ENCODE peak calls at places on chromosomes 13 and 19, in six cellular contexts. One of them, this sample, is unnamed. For H3K4me1, the result is how much of the 10 kb centered on the place peaks cover.

GRCh38 chr13:32889986-32890565 is 126.1 kb upstream of the KL start:
- DNase-seq in pancreas: no peak
- DNase-seq in PC-9: peak
- DNase-seq in adrenal gland: no peak
- DNase-seq in GM23338: no peak
- DNase-seq in testis: no peak
- DNase-seq in this sample: no peak

GRCh38 chr19:38557205-38557799 is 60.5 kb downstream of the MAP4K1 start:
- DNase-seq in pancreas: no peak
- DNase-seq in PC-9: no peak
- DNase-seq in adrenal gland: no peak
- DNase-seq in GM23338: no peak
- DNase-seq in testis: no peak
- DNase-seq in this sample: no peak

GRCh38 chr13:111210488-111210887 is 95.4 kb downstream of the ARHGEF7 start:
- DNase-seq in pancreas: no peak
- DNase-seq in PC-9: peak
- DNase-seq in adrenal gland: peak
- DNase-seq in GM23338: no peak
- DNase-seq in testis: peak
- DNase-seq in this sample: no peak

GRCh38 chr13:109211616-109212015 is 574.8 kb downstream of the IRS2 start:
- DNase-seq in pancreas: no peak
- DNase-seq in PC-9: peak
- DNase-seq in adrenal gland: no peak
- DNase-seq in GM23338: no peak
- DNase-seq in testis: no peak
- DNase-seq in this sample: no peak

GRCh38 chr19:43455321-43456113 is 9.9 kb downstream of the LYPD3 start:
- DNase-seq in pancreas: no peak
- DNase-seq in PC-9: peak
- DNase-seq in adrenal gland: no peak
- DNase-seq in GM23338: no peak
- DNase-seq in testis: no peak
- DNase-seq in this sample: no peak

GRCh38 chr19:17333611-17334413 is 843 bp downstream of the ANO8 start:
- DNase-seq in pancreas: no peak
- DNase-seq in PC-9: peak
- DNase-seq in adrenal gland: peak
- DNase-seq in GM23338: peak
- DNase-seq in testis: no peak
- DNase-seq in this sample: no peak

GRCh38 chr19:19096641-19097627 is 33.1 kb downstream of the SLC25A42 start:
- DNase-seq in pancreas: no peak
- DNase-seq in PC-9: peak
- DNase-seq in adrenal gland: no peak
- DNase-seq in GM23338: no peak
- DNase-seq in testis: no peak
- DNase-seq in this sample: no peak

GRCh38 chr13:111031531-111031961 is 83.6 kb upstream of the ARHGEF7 start:
- DNase-seq in pancreas: no peak
- DNase-seq in PC-9: no peak
- DNase-seq in adrenal gland: peak
- DNase-seq in GM23338: no peak
- DNase-seq in testis: no peak
- DNase-seq in this sample: no peak

GRCh38 chr13:109647046-109647445 is 139.3 kb downstream of the IRS2 start:
- DNase-seq in pancreas: no peak
- DNase-seq in PC-9: peak
- DNase-seq in adrenal gland: no peak
- DNase-seq in GM23338: no peak
- DNase-seq in testis: no peak
- DNase-seq in this sample: no peak

GRCh38 chr13:104011505-104012270 is 945.5 kb upstream of the SLC10A2 start:
- DNase-seq in pancreas: peak
- DNase-seq in PC-9: no peak
- DNase-seq in adrenal gland: no peak
- DNase-seq in GM23338: peak
- DNase-seq in testis: peak
- DNase-seq in this sample: no peak

GRCh38 chr13:27826379-27827353 is 34.4 kb downstream of the GSX1 start:
- DNase-seq in pancreas: peak
- DNase-seq in PC-9: peak
- DNase-seq in adrenal gland: peak
- DNase-seq in GM23338: peak
- DNase-seq in testis: peak
- DNase-seq in this sample: peak

GRCh38 chr13:105037064-105037463 is 1498.4 kb downstream of the EFNB2 start:
- DNase-seq in pancreas: no peak
- DNase-seq in PC-9: no peak
- DNase-seq in adrenal gland: no peak
- DNase-seq in GM23338: no peak
- DNase-seq in testis: no peak
- DNase-seq in this sample: no peak

GRCh38 chr19:2587001-2587719 is 111.2 kb downstream of the GADD45B start:
- DNase-seq in pancreas: no peak
- DNase-seq in PC-9: no peak
- DNase-seq in adrenal gland: no peak
- DNase-seq in GM23338: peak
- DNase-seq in testis: no peak
- DNase-seq in this sample: no peak

GRCh38 chr19:19410553-19411550 is 5.4 kb downstream of the GATAD2A start:
- DNase-seq in pancreas: no peak
- DNase-seq in PC-9: no peak
- DNase-seq in adrenal gland: no peak
- DNase-seq in GM23338: no peak
- DNase-seq in testis: no peak
- DNase-seq in this sample: no peak

GRCh38 chr13:26041476-26041875 is 10.3 kb downstream of the SHISA2 start:
- DNase-seq in pancreas: no peak
- DNase-seq in PC-9: no peak
- DNase-seq in adrenal gland: no peak
- DNase-seq in GM23338: no peak
- DNase-seq in testis: no peak
- DNase-seq in this sample: peak

GRCh38 chr13:114110091-114110829 is 22.2 kb downstream of the RASA3 start:
- DNase-seq in pancreas: no peak
- DNase-seq in PC-9: no peak
- DNase-seq in adrenal gland: peak
- DNase-seq in GM23338: peak
- DNase-seq in testis: no peak
- DNase-seq in this sample: no peak

GRCh38 chr19:23792784-23793183 is 34.1 kb upstream of the ZNF681 start:
- DNase-seq in pancreas: no peak
- DNase-seq in PC-9: no peak
- DNase-seq in adrenal gland: no peak
- DNase-seq in GM23338: no peak
- DNase-seq in testis: no peak
- DNase-seq in this sample: no peak

GRCh38 chr19:48400018-48400742 is 6.7 kb downstream of the GRIN2D start:
- DNase-seq in pancreas: peak
- DNase-seq in PC-9: peak
- DNase-seq in adrenal gland: no peak
- DNase-seq in GM23338: peak
- DNase-seq in testis: peak
- DNase-seq in this sample: no peak

GRCh38 chr13:31134055-31134711 is 27.5 kb downstream of the HSPH1 start:
- DNase-seq in pancreas: no peak
- DNase-seq in PC-9: no peak
- DNase-seq in adrenal gland: no peak
- DNase-seq in GM23338: no peak
- DNase-seq in testis: no peak
- DNase-seq in this sample: no peak

GRCh38 chr13:49055021-49055420 is 79.3 kb downstream of the FNDC3A start:
- DNase-seq in pancreas: no peak
- DNase-seq in PC-9: no peak
- DNase-seq in adrenal gland: no peak
- DNase-seq in GM23338: no peak
- DNase-seq in testis: no peak
- DNase-seq in this sample: no peak

GRCh38 chr13:45439000-45439399 is 20.8 kb upstream of the SLC25A30 start:
- DNase-seq in pancreas: no peak
- DNase-seq in PC-9: no peak
- DNase-seq in adrenal gland: no peak
- DNase-seq in GM23338: no peak
- DNase-seq in testis: no peak
- DNase-seq in this sample: no peak

GRCh38 chr13:59898066-59898465 is 265.7 kb downstream of the DIAPH3 start:
- DNase-seq in pancreas: no peak
- DNase-seq in PC-9: no peak
- DNase-seq in adrenal gland: no peak
- DNase-seq in GM23338: no peak
- DNase-seq in testis: no peak
- DNase-seq in this sample: no peak

GRCh38 chr19:5908773-5909442 is 4.2 kb downstream of the VMAC start:
- DNase-seq in pancreas: peak
- DNase-seq in PC-9: no peak
- DNase-seq in adrenal gland: no peak
- DNase-seq in GM23338: no peak
- DNase-seq in testis: no peak
- DNase-seq in this sample: no peak
- H3K27ac ChIP-seq in pancreas: no peak
- H3K27ac ChIP-seq in PC-9: no peak
- H3K27ac ChIP-seq in adrenal gland: no peak
- H3K27ac ChIP-seq in GM23338: no peak
- H3K27ac ChIP-seq in testis: no peak
- H3K27ac ChIP-seq in this sample: no peak

GRCh38 chr13:99383511-99383921 is 76.3 kb upstream of the GPR183 start:
- DNase-seq in pancreas: no peak
- DNase-seq in PC-9: no peak
- DNase-seq in adrenal gland: no peak
- DNase-seq in GM23338: no peak
- DNase-seq in testis: no peak
- DNase-seq in this sample: peak

GRCh38 chr13:99380921-99381645 is 73.9 kb upstream of the GPR183 start:
- DNase-seq in pancreas: no peak
- DNase-seq in PC-9: no peak
- DNase-seq in adrenal gland: no peak
- DNase-seq in GM23338: no peak
- DNase-seq in testis: no peak
- DNase-seq in this sample: peak

GRCh38 chr13:99384468-99384867 is 77.3 kb upstream of the GPR183 start:
- DNase-seq in pancreas: no peak
- DNase-seq in PC-9: no peak
- DNase-seq in adrenal gland: no peak
- DNase-seq in GM23338: no peak
- DNase-seq in testis: no peak
- DNase-seq in this sample: no peak

GRCh38 chr13:99383946-99384345 is 76.7 kb upstream of the GPR183 start:
- DNase-seq in pancreas: no peak
- DNase-seq in PC-9: no peak
- DNase-seq in adrenal gland: no peak
- DNase-seq in GM23338: no peak
- DNase-seq in testis: no peak
- DNase-seq in this sample: no peak

GRCh38 chr13:99382428-99383133 is 75.4 kb upstream of the GPR183 start:
- DNase-seq in pancreas: no peak
- DNase-seq in PC-9: no peak
- DNase-seq in adrenal gland: no peak
- DNase-seq in GM23338: no peak
- DNase-seq in testis: no peak
- DNase-seq in this sample: peak
- H3K4me3 ChIP-seq in pancreas: no peak
- H3K4me3 ChIP-seq in PC-9: no peak
- H3K4me3 ChIP-seq in adrenal gland: no peak
- H3K4me3 ChIP-seq in GM23338: no peak
- H3K4me3 ChIP-seq in testis: no peak
- H3K4me3 ChIP-seq in this sample: no peak

GRCh38 chr19:5972355-5972731 is 5.6 kb downstream of the RANBP3 start:
- DNase-seq in pancreas: no peak
- DNase-seq in PC-9: no peak
- DNase-seq in adrenal gland: no peak
- DNase-seq in GM23338: no peak
- DNase-seq in testis: no peak
- DNase-seq in this sample: no peak
- H3K4me1 ChIP-seq in pancreas: half or more
- H3K4me1 ChIP-seq in PC-9: under half
- H3K4me1 ChIP-seq in adrenal gland: half or more
- H3K4me1 ChIP-seq in GM23338: under half
- H3K4me1 ChIP-seq in testis: under half
- H3K4me1 ChIP-seq in this sample: half or more

GRCh38 chr13:29902632-29903305 is 52.4 kb upstream of the UBL3 start:
- DNase-seq in pancreas: no peak
- DNase-seq in PC-9: no peak
- DNase-seq in adrenal gland: no peak
- DNase-seq in GM23338: no peak
- DNase-seq in testis: no peak
- DNase-seq in this sample: no peak
- H3K27ac ChIP-seq in pancreas: no peak
- H3K27ac ChIP-seq in PC-9: peak
- H3K27ac ChIP-seq in adrenal gland: no peak
- H3K27ac ChIP-seq in GM23338: no peak
- H3K27ac ChIP-seq in testis: no peak
- H3K27ac ChIP-seq in this sample: peak

GRCh38 chr19:55503447-55504251 is 15.4 kb downstream of the SSC5D start:
- DNase-seq in pancreas: peak
- DNase-seq in PC-9: peak
- DNase-seq in adrenal gland: peak
- DNase-seq in GM23338: peak
- DNase-seq in testis: peak
- DNase-seq in this sample: no peak

GRCh38 chr19:55504981-55505380 is 16.7 kb downstream of the SSC5D start:
- DNase-seq in pancreas: no peak
- DNase-seq in PC-9: no peak
- DNase-seq in adrenal gland: no peak
- DNase-seq in GM23338: no peak
- DNase-seq in testis: no peak
- DNase-seq in this sample: no peak

GRCh38 chr19:55500368-55500952 is 12.2 kb downstream of the SSC5D start:
- DNase-seq in pancreas: no peak
- DNase-seq in PC-9: no peak
- DNase-seq in adrenal gland: no peak
- DNase-seq in GM23338: no peak
- DNase-seq in testis: no peak
- DNase-seq in this sample: no peak

GRCh38 chr19:55502197-55502952 is 14.1 kb downstream of the SSC5D start:
- DNase-seq in pancreas: no peak
- DNase-seq in PC-9: no peak
- DNase-seq in adrenal gland: no peak
- DNase-seq in GM23338: no peak
- DNase-seq in testis: no peak
- DNase-seq in this sample: no peak

DNA sequence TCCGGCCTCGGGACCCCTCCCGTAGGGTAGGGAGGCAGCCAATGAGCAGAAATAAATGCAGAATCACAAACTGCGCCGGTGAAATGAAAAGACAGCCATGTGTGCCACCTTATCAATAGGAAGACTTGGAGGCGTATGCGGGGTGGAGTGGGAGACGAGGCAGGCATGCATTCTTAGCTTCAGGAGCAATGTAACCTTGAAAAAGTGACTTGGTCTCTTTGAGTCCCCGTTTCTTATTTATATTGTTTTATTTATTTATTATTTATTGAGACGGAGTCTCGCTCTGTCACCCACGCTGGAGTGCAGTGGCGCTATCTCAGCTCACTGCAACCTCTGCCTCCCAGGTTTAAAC is 16.0 kb downstream of the SSC5D start:
- DNase-seq in pancreas: no peak
- DNase-seq in PC-9: no peak
- DNase-seq in adrenal gland: no peak
- DNase-seq in GM23338: no peak
- DNase-seq in testis: no peak
- DNase-seq in this sample: no peak
- H3K4me3 ChIP-seq in pancreas: peak
- H3K4me3 ChIP-seq in PC-9: peak
- H3K4me3 ChIP-seq in adrenal gland: no peak
- H3K4me3 ChIP-seq in GM23338: peak
- H3K4me3 ChIP-seq in testis: peak
- H3K4me3 ChIP-seq in this sample: peak